ENCODE peak calls at places on chromosomes 3 and 15, in six cellular contexts. K, T, W, X, V and P are unnamed samples.
A peak's percentile ranks its signal among the peaks of the same experiment; 100 is the strongest.

GRCh38 chr15:83164409-83165404 is 42.9 kb downstream of the HDGFL3 start:
- DNase-seq in K (no peak), T (no peak), W (no peak), X (no peak), V (peak; percentile 14), P (no peak)

GRCh38 chr3:41159581-41160189 is 39.6 kb upstream of the CTNNB1 start:
- DNase-seq in K (no peak), T (peak; percentile 98), W (no peak), X (peak; percentile 63), V (no peak), P (no peak)

GRCh38 chr3:111594205-111594604 is 941 bp downstream of the ZBED2 start:
- DNase-seq in K (no peak), T (peak; percentile 29), W (no peak), X (no peak), V (peak; percentile 57), P (peak; percentile 18)

GRCh38 chr3:119311191-119311925 is 17.2 kb downstream of the ARHGAP31 start:
- DNase-seq in K (no peak), T (peak; percentile 53), W (no peak), X (no peak), V (peak; percentile 68), P (peak; percentile 28)

GRCh38 chr3:186990878-186991308 is 60.6 kb downstream of the ST6GAL1 start:
- DNase-seq in K (no peak), T (peak; percentile 86), W (no peak), X (peak; percentile 53), V (no peak), P (no peak)

GRCh38 chr3:147513785-147514184 is 104.6 kb downstream of the ZIC1 start:
- DNase-seq in K (no peak), T (no peak), W (no peak), X (no peak), V (no peak), P (no peak)

GRCh38 chr3:101780661-101781060 is 1.6 kb downstream of the NXPE3 start:
- DNase-seq in K (no peak), T (peak; percentile 42), W (no peak), X (peak; percentile 56), V (peak; percentile 76), P (peak; percentile 14)

GRCh38 chr3:24387000-24387399 is 107.7 kb downstream of the THRB start:
- DNase-seq in K (no peak), T (peak; percentile 69), W (no peak), X (no peak), V (no peak), P (no peak)

GRCh38 chr15:90869601-90870353 is 1.4 kb downstream of the FURIN start:
- DNase-seq in K (peak; percentile 41), T (peak; percentile 80), W (no peak), X (peak; percentile 76), V (peak; percentile 76), P (peak; percentile 99)

GRCh38 chr15:27796405-27797085 is 302.6 kb downstream of the OCA2 start:
- DNase-seq in K (no peak), T (no peak), W (no peak), X (no peak), V (no peak), P (no peak)

GRCh38 chr3:165526367-165526766 is 310.9 kb downstream of the BCHE start:
- DNase-seq in K (no peak), T (no peak), W (no peak), X (no peak), V (no peak), P (no peak)